ENCODE peak calls at places on chromosomes 6 and 20, in five cellular contexts. Z, X, I, C and N are unnamed samples.

GRCh38 chr20:53800418-53800817 is 206.8 kb upstream of the ZNF217 start:
- DNase-seq in Z (no peak), X (no peak), I (no peak), C (no peak), N (no peak)

GRCh38 chr20:53829706-53830521 is 236.3 kb upstream of the ZNF217 start:
- DNase-seq in Z (peak), X (peak), I (no peak), C (peak), N (no peak)

GRCh38 chr6:166640342-166641043 is 13.4 kb upstream of the RPS6KA2 start:
- DNase-seq in Z (no peak), X (no peak), I (peak), C (no peak), N (peak)

GRCh38 chr20:59123011-59123676 is 40.5 kb upstream of the ZNF831 start:
- DNase-seq in Z (no peak), X (peak), I (no peak), C (no peak), N (no peak)

GRCh38 chr6:41683460-41684310 is 45.4 kb downstream of the MDFI start:
- DNase-seq in Z (peak), X (peak), I (peak), C (peak), N (peak)

GRCh38 chr6:27894839-27895762 is 17.1 kb downstream of the OR2B2 start:
- DNase-seq in Z (peak), X (peak), I (peak), C (peak), N (peak)

GRCh38 chr20:53652090-53652858 is 58.6 kb upstream of the ZNF217 start:
- DNase-seq in Z (no peak), X (no peak), I (no peak), C (peak), N (peak)

GRCh38 chr20:5484926-5485325 is 168.2 kb upstream of the PROKR2 start:
- DNase-seq in Z (no peak), X (no peak), I (no peak), C (no peak), N (no peak)

GRCh38 chr6:5763871-5764270 is 242.9 kb downstream of the NRN1 start:
- DNase-seq in Z (peak), X (no peak), I (no peak), C (peak), N (peak)

GRCh38 chr6:35177139-35177538 is 36.0 kb upstream of the TCP11 start:
- DNase-seq in Z (no peak), X (no peak), I (no peak), C (no peak), N (no peak)

GRCh38 chr6:110055387-110055735 is 77.2 kb downstream of the GPR6 start:
- DNase-seq in Z (no peak), X (no peak), I (no peak), C (no peak), N (no peak)

GRCh38 chr20:44780226-44780625 is 30.1 kb downstream of the RIMS4 start:
- DNase-seq in Z (peak), X (peak), I (peak), C (peak), N (peak)

GRCh38 chr6:36544228-36544627 is 3.1 kb downstream of the STK38 start:
- DNase-seq in Z (peak), X (peak), I (peak), C (peak), N (peak)

GRCh38 chr6:112933947-112934346 is 586.8 kb downstream of the RFPL4B start:
- DNase-seq in Z (no peak), X (no peak), I (no peak), C (no peak), N (no peak)

GRCh38 chr6:16804515-16805161 is 43.4 kb upstream of the ATXN1 start:
- DNase-seq in Z (no peak), X (no peak), I (no peak), C (no peak), N (no peak)

GRCh38 chr20:24437322-24438090 is 31.9 kb upstream of the SYNDIG1 start:
- DNase-seq in Z (no peak), X (no peak), I (no peak), C (no peak), N (no peak)

GRCh38 chr20:24431650-24432049 is 37.8 kb upstream of the SYNDIG1 start:
- DNase-seq in Z (no peak), X (no peak), I (no peak), C (no peak), N (no peak)

GRCh38 chr20:24432057-24432456 is 37.4 kb upstream of the SYNDIG1 start:
- DNase-seq in Z (no peak), X (peak), I (no peak), C (no peak), N (no peak)
- TF ChIP-seq CTCF in Z (no peak), X (no peak), I (no peak), C (no peak), N (no peak)

GRCh38 chr20:32277361-32278198 is at the start of gene KIF3B:
- DNase-seq in Z (peak), X (peak), I (peak), C (peak), N (peak)
- TF ChIP-seq CTCF in Z (no peak), X (no peak), I (no peak), C (no peak), N (no peak)

GRCh38 chr6:125791820-125792165 is 1.0 kb downstream of the NCOA7 start:
- DNase-seq in Z (no peak), X (no peak), I (no peak), C (no peak), N (no peak)
- TF ChIP-seq CTCF in Z (no peak), X (no peak), I (peak), C (no peak), N (no peak)

GRCh38 chr6:148720897-148721296 is 25.9 kb upstream of the UST start:
- DNase-seq in Z (peak), X (no peak), I (no peak), C (no peak), N (no peak)
- TF ChIP-seq CTCF in Z (no peak), X (no peak), I (no peak), C (no peak), N (no peak)

GRCh38 chr20:768426-768978 is at the start of gene SLC52A3:
- DNase-seq in Z (no peak), X (peak), I (peak), C (no peak), N (no peak)
- TF ChIP-seq CTCF in Z (no peak), X (no peak), I (peak), C (no peak), N (peak)

GRCh38 chr20:36677422-36677771 is 31.4 kb upstream of the SLA2 start:
- DNase-seq in Z (no peak), X (no peak), I (no peak), C (no peak), N (no peak)
- TF ChIP-seq CTCF in Z (no peak), X (no peak), I (no peak), C (no peak), N (no peak)

DNA sequence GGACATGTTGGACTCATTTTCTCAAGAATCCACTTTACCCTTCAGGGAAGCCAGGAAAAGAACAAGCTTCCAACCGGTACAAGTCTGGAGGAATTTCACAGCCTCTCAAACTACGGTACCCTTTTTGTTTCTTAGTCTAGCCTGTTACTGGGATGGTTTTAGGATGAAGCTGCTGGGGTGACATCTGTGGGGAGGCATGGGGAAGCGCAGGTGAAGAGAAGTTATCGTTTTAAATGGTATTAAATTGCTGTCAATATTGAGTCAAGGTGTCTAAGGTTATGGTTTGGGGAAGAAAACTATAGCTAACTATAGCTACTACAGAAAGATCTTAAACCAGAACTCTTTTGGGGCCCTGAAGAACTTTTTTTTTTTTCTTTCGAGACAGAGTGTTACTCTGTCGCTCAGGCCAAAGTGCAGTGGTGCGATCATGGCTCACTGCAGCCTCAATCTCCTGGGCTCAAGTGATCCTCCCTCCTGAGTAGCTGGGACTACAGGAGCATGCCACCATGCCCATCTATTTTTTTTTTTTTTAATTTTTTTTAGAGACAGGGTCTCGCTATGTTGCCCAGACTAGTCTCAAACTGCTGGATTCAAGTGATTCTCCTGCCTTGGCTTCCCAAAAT is 128.7 kb downstream of the RIN2 start:
- DNase-seq in Z (no peak), X (peak), I (peak), C (no peak), N (no peak)
- TF ChIP-seq CTCF in Z (peak), X (peak), I (peak), C (no peak), N (no peak)